ENCODE peak calls at places on chromosomes 11 and 22, in eight cellular contexts. One of them, this sample, is unnamed.

GRCh38 chr11:36292311-36292722 is 3.1 kb upstream of the COMMD9 start:
- DNase-seq in adrenal gland: no peak
- DNase-seq in lower lobe of right lung: no peak
- DNase-seq in vagina: no peak
- DNase-seq in psoas muscle: no peak
- DNase-seq in uterus: no peak
- DNase-seq in AG04450: no peak
- DNase-seq in astrocyte: peak; percentile 20
- DNase-seq in this sample: no peak

GRCh38 chr11:9573775-9574555 is 495 bp downstream of the WEE1 start:
- DNase-seq in adrenal gland: peak; percentile 44
- DNase-seq in lower lobe of right lung: peak; percentile 58
- DNase-seq in vagina: no peak
- DNase-seq in psoas muscle: peak; percentile 30
- DNase-seq in uterus: peak; percentile 42
- DNase-seq in AG04450: no peak
- DNase-seq in astrocyte: no peak
- DNase-seq in this sample: no peak

GRCh38 chr11:96097844-96098421 is 174.0 kb upstream of the MTMR2 start:
- DNase-seq in adrenal gland: no peak
- DNase-seq in lower lobe of right lung: no peak
- DNase-seq in vagina: no peak
- DNase-seq in psoas muscle: no peak
- DNase-seq in uterus: no peak
- DNase-seq in AG04450: no peak
- DNase-seq in astrocyte: no peak
- DNase-seq in this sample: no peak

GRCh38 chr22:37183432-37184379 is 4.3 kb downstream of the C1QTNF6 start:
- DNase-seq in adrenal gland: no peak
- DNase-seq in lower lobe of right lung: peak; percentile 34
- DNase-seq in vagina: no peak
- DNase-seq in psoas muscle: peak; percentile 10
- DNase-seq in uterus: no peak
- DNase-seq in AG04450: no peak
- DNase-seq in astrocyte: no peak
- DNase-seq in this sample: peak; percentile 44

GRCh38 chr11:17385926-17386325 is 2.5 kb downstream of the KCNJ11 start:
- DNase-seq in adrenal gland: no peak
- DNase-seq in lower lobe of right lung: no peak
- DNase-seq in vagina: no peak
- DNase-seq in psoas muscle: no peak
- DNase-seq in uterus: no peak
- DNase-seq in AG04450: no peak
- DNase-seq in astrocyte: no peak
- DNase-seq in this sample: no peak

GRCh38 chr11:73308963-73309960 is 1.2 kb downstream of the ARHGEF17 start:
- DNase-seq in adrenal gland: peak; percentile 59
- DNase-seq in lower lobe of right lung: peak; percentile 94
- DNase-seq in vagina: no peak
- DNase-seq in psoas muscle: peak; percentile 91
- DNase-seq in uterus: peak; percentile 86
- DNase-seq in AG04450: peak; percentile 90
- DNase-seq in astrocyte: peak; percentile 95
- DNase-seq in this sample: no peak

GRCh38 chr11:29093416-29093815 is 923.4 kb downstream of the KCNA4 start:
- DNase-seq in adrenal gland: no peak
- DNase-seq in lower lobe of right lung: no peak
- DNase-seq in vagina: no peak
- DNase-seq in psoas muscle: no peak
- DNase-seq in uterus: no peak
- DNase-seq in AG04450: peak; percentile 20
- DNase-seq in astrocyte: peak; percentile 78
- DNase-seq in this sample: no peak

GRCh38 chr22:45425531-45426265 is 12.2 kb downstream of the RIBC2 start:
- DNase-seq in adrenal gland: no peak
- DNase-seq in lower lobe of right lung: no peak
- DNase-seq in vagina: peak; percentile 94
- DNase-seq in psoas muscle: no peak
- DNase-seq in uterus: no peak
- DNase-seq in AG04450: no peak
- DNase-seq in astrocyte: no peak
- DNase-seq in this sample: no peak

GRCh38 chr11:101706541-101706940 is 122.7 kb upstream of the TRPC6 start:
- DNase-seq in adrenal gland: no peak
- DNase-seq in lower lobe of right lung: no peak
- DNase-seq in vagina: no peak
- DNase-seq in psoas muscle: no peak
- DNase-seq in uterus: no peak
- DNase-seq in AG04450: peak; percentile 20
- DNase-seq in astrocyte: peak; percentile 41
- DNase-seq in this sample: no peak

GRCh38 chr11:79026803-79027445 is 413.9 kb downstream of the TENM4 start:
- DNase-seq in adrenal gland: no peak
- DNase-seq in lower lobe of right lung: no peak
- DNase-seq in vagina: no peak
- DNase-seq in psoas muscle: no peak
- DNase-seq in uterus: no peak
- DNase-seq in AG04450: no peak
- DNase-seq in astrocyte: peak; percentile 74
- DNase-seq in this sample: no peak

GRCh38 chr22:38016182-38017078 is 32.1 kb upstream of the SOX10 start:
- DNase-seq in adrenal gland: peak; percentile 51
- DNase-seq in lower lobe of right lung: no peak
- DNase-seq in vagina: no peak
- DNase-seq in psoas muscle: no peak
- DNase-seq in uterus: no peak
- DNase-seq in AG04450: no peak
- DNase-seq in astrocyte: no peak
- DNase-seq in this sample: no peak

GRCh38 chr11:130436171-130436570 is 7.8 kb upstream of the ADAMTS8 start:
- DNase-seq in adrenal gland: no peak
- DNase-seq in lower lobe of right lung: no peak
- DNase-seq in vagina: no peak
- DNase-seq in psoas muscle: no peak
- DNase-seq in uterus: no peak
- DNase-seq in AG04450: no peak
- DNase-seq in astrocyte: no peak
- DNase-seq in this sample: no peak

GRCh38 chr11:28621648-28622215 is 513.5 kb downstream of the METTL15 start:
- DNase-seq in adrenal gland: peak; percentile 15
- DNase-seq in lower lobe of right lung: no peak
- DNase-seq in vagina: no peak
- DNase-seq in psoas muscle: no peak
- DNase-seq in uterus: peak; percentile 17
- DNase-seq in AG04450: no peak
- DNase-seq in astrocyte: peak; percentile 13
- DNase-seq in this sample: no peak

GRCh38 chr11:66906077-66906929 is 49.4 kb downstream of the LRFN4 start:
- DNase-seq in adrenal gland: no peak
- DNase-seq in lower lobe of right lung: no peak
- DNase-seq in vagina: no peak
- DNase-seq in psoas muscle: no peak
- DNase-seq in uterus: peak; percentile 39
- DNase-seq in AG04450: no peak
- DNase-seq in astrocyte: peak; percentile 55
- DNase-seq in this sample: no peak

GRCh38 chr22:46747646-46748045 is 9.6 kb upstream of the CERK start:
- DNase-seq in adrenal gland: no peak
- DNase-seq in lower lobe of right lung: no peak
- DNase-seq in vagina: no peak
- DNase-seq in psoas muscle: peak; percentile 57
- DNase-seq in uterus: no peak
- DNase-seq in AG04450: no peak
- DNase-seq in astrocyte: no peak
- DNase-seq in this sample: no peak

GRCh38 chr22:45895436-45896152 is 81.4 kb downstream of the WNT7B start:
- DNase-seq in adrenal gland: no peak
- DNase-seq in lower lobe of right lung: peak; percentile 28
- DNase-seq in vagina: no peak
- DNase-seq in psoas muscle: peak; percentile 4
- DNase-seq in uterus: no peak
- DNase-seq in AG04450: no peak
- DNase-seq in astrocyte: no peak
- DNase-seq in this sample: no peak

GRCh38 chr11:96264364-96264763 is 78.6 kb downstream of the MAML2 start:
- DNase-seq in adrenal gland: no peak
- DNase-seq in lower lobe of right lung: no peak
- DNase-seq in vagina: no peak
- DNase-seq in psoas muscle: no peak
- DNase-seq in uterus: no peak
- DNase-seq in AG04450: no peak
- DNase-seq in astrocyte: peak; percentile 23
- DNase-seq in this sample: no peak

DNA sequence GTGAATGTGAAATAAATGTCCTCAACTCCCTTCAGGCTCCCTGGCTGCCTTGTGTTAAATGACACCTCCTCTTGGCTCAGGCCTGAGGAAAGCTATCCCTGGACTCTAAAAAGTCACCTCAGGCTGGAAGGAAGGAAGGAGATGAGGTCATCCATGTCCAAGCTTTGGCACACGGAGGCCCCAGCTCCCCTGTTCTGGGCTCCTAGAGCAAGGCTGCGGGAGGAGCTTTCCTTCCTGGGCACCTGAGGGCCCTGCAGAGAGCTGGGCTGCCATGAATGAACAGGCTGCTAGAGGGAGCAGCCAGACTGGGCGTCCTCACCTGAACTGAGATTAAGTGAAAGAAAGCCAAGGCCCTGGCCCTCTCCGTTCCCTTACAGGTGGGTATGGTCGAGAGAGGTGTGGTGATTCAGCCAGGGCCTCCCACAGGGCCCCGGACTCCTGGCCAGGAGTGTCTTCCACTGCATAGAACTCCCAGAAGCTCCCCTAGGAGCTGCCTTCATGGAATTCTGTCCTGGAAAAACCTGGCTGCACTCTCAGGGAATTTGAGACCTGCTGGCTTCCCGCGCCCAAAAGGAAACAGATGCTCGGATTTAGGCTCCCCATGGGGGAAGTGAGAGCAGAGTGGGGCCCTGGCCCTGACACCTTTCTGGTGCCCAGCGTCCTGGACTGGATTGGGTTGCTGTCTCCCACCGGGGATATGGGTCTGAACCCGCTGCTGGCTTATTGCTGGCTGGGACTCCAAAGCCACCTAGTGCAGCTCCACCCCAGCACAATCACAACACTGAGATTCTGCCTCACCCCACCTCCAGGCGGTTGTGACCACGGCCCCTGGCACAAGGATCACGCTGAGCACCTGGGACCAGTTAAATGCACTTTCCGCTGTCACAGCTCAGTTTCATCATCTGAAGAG is 22.2 kb downstream of the MYBPC3 start:
- DNase-seq in adrenal gland: no peak
- DNase-seq in lower lobe of right lung: peak; percentile 40
- DNase-seq in vagina: peak; percentile 87
- DNase-seq in psoas muscle: no peak
- DNase-seq in uterus: no peak
- DNase-seq in AG04450: no peak
- DNase-seq in astrocyte: no peak
- DNase-seq in this sample: peak; percentile 83
- TF ChIP-seq CTCF in adrenal gland: no peak
- TF ChIP-seq CTCF in lower lobe of right lung: no peak
- TF ChIP-seq CTCF in vagina: no peak
- TF ChIP-seq CTCF in psoas muscle: no peak
- TF ChIP-seq CTCF in uterus: no peak
- TF ChIP-seq CTCF in AG04450: no peak
- TF ChIP-seq CTCF in astrocyte: no peak
- TF ChIP-seq CTCF in this sample: peak; percentile 44

GRCh38 chr22:19970479-19971275 is 29.1 kb upstream of the TXNRD2 start:
- DNase-seq in adrenal gland: peak; percentile 77
- DNase-seq in lower lobe of right lung: peak; percentile 81
- DNase-seq in vagina: no peak
- DNase-seq in psoas muscle: peak; percentile 74
- DNase-seq in uterus: peak; percentile 68
- DNase-seq in AG04450: no peak
- DNase-seq in astrocyte: no peak
- DNase-seq in this sample: peak; percentile 78
- H3K27ac ChIP-seq in adrenal gland: no peak overlapping the region
- H3K27ac ChIP-seq in lower lobe of right lung: no peak overlapping the region
- H3K27ac ChIP-seq in vagina: no peak overlapping the region
- H3K27ac ChIP-seq in psoas muscle: no peak overlapping the region
- H3K27ac ChIP-seq in uterus: no peak overlapping the region
- H3K27ac ChIP-seq in AG04450: no peak overlapping the region
- H3K27ac ChIP-seq in astrocyte: no peak overlapping the region
- H3K27ac ChIP-seq in this sample: peak overlapping the region; percentile 60

DNA sequence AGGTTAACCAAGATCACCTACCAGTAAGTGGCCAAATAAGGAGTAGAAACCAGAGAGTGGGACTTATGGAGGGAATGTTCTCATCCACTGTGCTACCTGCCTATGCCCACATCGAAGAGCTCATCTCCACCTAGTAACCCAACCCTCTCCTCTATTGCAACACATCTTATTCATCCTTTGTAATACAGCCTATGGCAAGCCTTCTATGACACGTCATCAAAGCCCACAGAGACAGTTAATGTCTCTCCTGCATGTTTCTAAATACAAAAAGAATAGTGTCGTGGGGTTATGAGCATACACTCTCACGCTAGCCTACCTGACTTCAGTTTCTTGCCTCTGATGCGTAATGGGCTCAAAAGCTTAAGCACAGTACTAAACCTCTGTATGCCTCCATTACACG is 1158.1 kb upstream of the TENM4 start:
- DNase-seq in adrenal gland: no peak
- DNase-seq in lower lobe of right lung: no peak
- DNase-seq in vagina: no peak
- DNase-seq in psoas muscle: no peak
- DNase-seq in uterus: no peak
- DNase-seq in AG04450: no peak
- DNase-seq in astrocyte: no peak
- DNase-seq in this sample: no peak
- TF ChIP-seq CTCF in adrenal gland: no peak
- TF ChIP-seq CTCF in lower lobe of right lung: no peak
- TF ChIP-seq CTCF in vagina: no peak
- TF ChIP-seq CTCF in psoas muscle: no peak
- TF ChIP-seq CTCF in uterus: no peak
- TF ChIP-seq CTCF in AG04450: no peak
- TF ChIP-seq CTCF in astrocyte: no peak
- TF ChIP-seq CTCF in this sample: no peak

DNA sequence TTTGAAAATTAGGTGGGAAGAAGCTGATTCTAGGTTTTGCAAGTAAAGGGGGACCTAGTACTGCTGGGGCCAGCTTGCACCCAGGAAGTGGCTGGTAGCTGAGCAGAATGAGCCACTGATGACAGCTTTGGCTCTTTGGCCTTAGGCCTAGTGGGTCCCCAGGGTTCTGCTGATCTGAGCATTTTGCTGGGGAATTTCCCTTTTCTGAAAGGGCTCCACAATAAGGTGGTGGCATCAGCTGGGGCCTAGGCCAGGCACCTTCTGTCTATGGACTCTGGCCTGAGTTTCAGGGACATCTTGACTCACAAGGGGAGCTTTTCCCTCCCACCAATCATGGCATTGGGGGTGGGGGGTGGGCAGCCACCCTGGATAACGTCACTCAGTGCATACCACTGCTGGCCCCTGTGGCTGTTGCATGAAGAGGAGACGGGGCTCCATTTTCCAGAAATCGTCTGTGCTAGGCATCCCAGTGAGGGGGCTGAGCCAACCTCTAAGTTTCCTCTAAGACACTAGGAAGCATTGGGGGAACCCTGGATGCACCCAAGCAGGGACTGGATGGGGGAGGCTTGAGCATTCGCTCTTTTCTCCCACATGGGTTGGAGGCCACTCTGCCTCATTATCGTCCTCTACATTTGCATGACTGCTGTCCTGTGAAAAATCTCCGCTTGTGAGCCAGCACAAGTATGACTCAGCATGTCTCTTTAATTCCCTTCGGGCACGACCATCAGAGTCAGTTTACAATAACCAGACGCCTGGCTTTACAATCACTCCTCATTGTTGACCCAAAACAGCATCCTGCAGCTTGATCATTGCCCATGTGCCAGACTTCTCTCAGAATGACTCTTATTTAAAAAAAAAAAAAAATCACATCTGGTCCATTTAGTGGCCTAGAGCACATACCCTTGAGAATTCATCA is 145.0 kb upstream of the THY1 start:
- DNase-seq in adrenal gland: no peak
- DNase-seq in lower lobe of right lung: no peak
- DNase-seq in vagina: no peak
- DNase-seq in psoas muscle: no peak
- DNase-seq in uterus: no peak
- DNase-seq in AG04450: peak; percentile 36
- DNase-seq in astrocyte: peak; percentile 76
- DNase-seq in this sample: no peak
- H3K27ac ChIP-seq in adrenal gland: no peak overlapping the region
- H3K27ac ChIP-seq in lower lobe of right lung: no peak overlapping the region
- H3K27ac ChIP-seq in vagina: peak overlapping the region; percentile 39
- H3K27ac ChIP-seq in psoas muscle: no peak overlapping the region
- H3K27ac ChIP-seq in uterus: no peak overlapping the region
- H3K27ac ChIP-seq in AG04450: no peak overlapping the region
- H3K27ac ChIP-seq in astrocyte: no peak overlapping the region
- H3K27ac ChIP-seq in this sample: no peak overlapping the region